ENCODE peak calls at places on chromosomes 3 and 15, in ten cellular contexts. N is uterus, M is psoas muscle, G is type B pancreatic cell, R is GM23338, P is choroid plexus epithelial cell, I is heart left ventricle, H is Calu3, Q is GM10248, B is B cell. O is an unnamed sample.

GRCh38 chr3:195197764-195198423 is 73.1 kb downstream of the XXYLT1 start:
- DNase-seq in H (peak), R (no peak), B (no peak), Q (no peak), N (peak), P (peak), I (no peak), M (no peak), G (peak), O (peak)

GRCh38 chr3:58249358-58250092 is 11.9 kb downstream of the ABHD6 start:
- DNase-seq in G (no peak), H (no peak), Q (no peak), B (no peak), M (no peak), R (peak), N (no peak), I (no peak), P (peak), O (no peak)

GRCh38 chr3:169354774-169355501 is 308.6 kb downstream of the MECOM start:
- DNase-seq in Q (no peak), G (no peak), P (no peak), B (no peak), R (peak), M (no peak), N (no peak), I (no peak), H (no peak), O (no peak)

GRCh38 chr3:72744330-72744729 is 103.9 kb downstream of the SHQ1 start:
- DNase-seq in R (no peak), M (no peak), G (no peak), H (no peak), B (no peak), I (no peak), N (no peak), Q (no peak), P (no peak), O (no peak)

GRCh38 chr15:90240856-90241255 is 6.8 kb downstream of the GDPGP1 start:
- DNase-seq in H (no peak), G (no peak), B (no peak), M (no peak), R (peak), I (no peak), P (no peak), Q (no peak), N (no peak), O (no peak)

GRCh38 chr15:79815468-79815867 is 81.3 kb downstream of the MTHFS start:
- DNase-seq in I (no peak), N (no peak), H (no peak), G (no peak), Q (no peak), R (no peak), P (no peak), B (no peak), M (no peak), O (no peak)

GRCh38 chr15:100049483-100049882 is 292.3 kb downstream of the ADAMTS17 start:
- DNase-seq in Q (no peak), G (no peak), R (no peak), N (no peak), P (no peak), I (no peak), B (no peak), M (no peak), H (no peak), O (no peak)

GRCh38 chr3:49566312-49566711 is 12.0 kb downstream of the BSN start:
- DNase-seq in G (no peak), I (no peak), R (peak), M (no peak), B (no peak), P (peak), N (no peak), H (no peak), Q (no peak), O (no peak)

GRCh38 chr15:96181873-96182301 is 148.6 kb upstream of the NR2F2 start:
- DNase-seq in B (no peak), P (peak), I (peak), G (no peak), R (no peak), H (no peak), Q (no peak), M (peak), N (peak), O (peak)

GRCh38 chr3:103218793-103219192 is 784.0 kb downstream of the ZPLD1 start:
- DNase-seq in H (no peak), N (no peak), B (no peak), R (no peak), I (no peak), G (no peak), M (no peak), Q (peak), P (peak), O (no peak)

GRCh38 chr15:69578792-69579587 is 126.4 kb downstream of the RPLP1 start:
- DNase-seq in R (no peak), H (peak), Q (no peak), B (no peak), M (peak), P (no peak), N (peak), G (no peak), I (peak), O (no peak)

GRCh38 chr3:128950223-128950938 is 43.5 kb downstream of the CFAP92 start:
- DNase-seq in B (no peak), G (peak), N (no peak), P (peak), I (peak), M (no peak), R (peak), Q (no peak), H (peak), O (no peak)

DNA sequence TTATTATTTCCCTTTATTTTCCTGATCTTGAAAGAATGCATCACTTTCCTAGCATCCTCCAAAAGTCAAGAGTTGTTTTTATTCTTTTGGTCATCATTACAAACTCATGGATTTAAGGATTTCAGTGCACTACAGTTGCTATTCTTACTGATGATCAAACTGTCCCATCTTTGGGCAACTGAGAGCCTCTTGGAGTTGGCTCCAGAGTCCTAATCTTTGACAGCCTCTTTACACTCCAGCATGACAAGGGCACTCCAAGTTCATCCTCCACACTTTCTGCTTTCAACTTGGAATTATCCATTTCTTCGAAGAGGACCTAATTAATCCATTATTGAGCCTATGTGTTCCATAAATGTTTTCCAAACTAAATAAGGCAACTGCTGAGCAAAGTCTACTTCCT is 5.7 kb downstream of the UACA start:
- DNase-seq in R (no peak), B (no peak), M (no peak), Q (no peak), P (no peak), N (no peak), G (no peak), H (no peak), I (no peak), O (no peak)
- TF ChIP-seq CTCF in R (no peak), B (no peak), M (no peak), Q (no peak), P (no peak), N (no peak), G (no peak), H (no peak), I (no peak), O (no peak)

GRCh38 chr3:37067577-37067976 is 74.3 kb downstream of the MLH1 start:
- DNase-seq in B (no peak), M (no peak), N (no peak), G (no peak), I (no peak), P (no peak), Q (no peak), R (no peak), H (no peak), O (no peak)
- TF ChIP-seq CTCF in B (no peak), M (no peak), N (no peak), G (no peak), I (no peak), P (no peak), Q (no peak), R (no peak), H (no peak), O (no peak)

GRCh38 chr3:140580746-140581145 is 97.1 kb upstream of the TRIM42 start:
- DNase-seq in B (no peak), N (no peak), G (no peak), Q (no peak), P (peak), M (no peak), I (no peak), H (no peak), R (no peak), O (no peak)

GRCh38 chr3:140584549-140584948 is 93.3 kb upstream of the TRIM42 start:
- DNase-seq in B (no peak), I (no peak), R (no peak), N (no peak), H (no peak), P (no peak), G (no peak), Q (no peak), M (no peak), O (no peak)

GRCh38 chr3:140576444-140576843 is 101.4 kb upstream of the TRIM42 start:
- DNase-seq in Q (no peak), R (no peak), N (no peak), I (no peak), B (no peak), P (no peak), M (no peak), G (no peak), H (no peak), O (no peak)

GRCh38 chr3:140577911-140578310 is 100.0 kb upstream of the TRIM42 start:
- DNase-seq in Q (no peak), B (no peak), I (no peak), P (no peak), R (no peak), G (no peak), H (no peak), N (no peak), M (no peak), O (no peak)

GRCh38 chr3:140579260-140579659 is 98.6 kb upstream of the TRIM42 start:
- DNase-seq in G (no peak), B (no peak), H (no peak), Q (no peak), M (no peak), P (no peak), R (no peak), I (no peak), N (no peak), O (no peak)
- TF ChIP-seq CTCF in G (peak), B (no peak), H (peak), Q (no peak), M (no peak), P (no peak), R (peak), I (no peak), N (no peak), O (no peak)

GRCh38 chr3:139611540-139611939 is 66.2 kb downstream of the NMNAT3 start:
- DNase-seq in N (no peak), P (no peak), I (no peak), M (no peak), Q (no peak), B (no peak), R (no peak), H (no peak), G (no peak), O (no peak)
- TF ChIP-seq CTCF in N (no peak), P (no peak), I (no peak), M (no peak), Q (no peak), B (no peak), R (no peak), H (no peak), G (no peak), O (no peak)

DNA sequence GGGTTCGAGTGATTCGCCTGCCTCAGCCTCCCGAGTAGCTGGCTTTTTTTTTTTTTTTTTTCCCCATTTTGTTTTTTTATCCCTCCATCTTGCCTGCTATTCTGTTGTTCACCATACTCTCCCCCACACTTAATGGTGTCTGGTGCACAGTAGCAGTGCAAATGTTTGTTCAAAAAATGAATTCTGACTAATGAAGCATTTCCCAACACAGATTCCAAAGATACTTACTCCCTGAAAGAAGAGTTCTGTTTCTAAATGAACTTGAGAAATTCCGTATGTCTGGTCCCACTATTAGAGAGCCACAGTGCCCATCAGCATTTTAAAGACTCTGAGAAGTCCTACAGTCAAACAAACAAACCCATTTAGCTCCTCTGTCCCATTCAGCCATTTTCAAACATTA is 9.5 kb downstream of the EDEM1 start:
- DNase-seq in N (no peak), I (no peak), Q (no peak), P (peak), R (no peak), M (no peak), B (no peak), H (no peak), G (no peak), O (peak)
- TF ChIP-seq CTCF in N (no peak), I (no peak), Q (no peak), P (no peak), R (no peak), M (no peak), B (no peak), H (no peak), G (no peak), O (no peak)

DNA sequence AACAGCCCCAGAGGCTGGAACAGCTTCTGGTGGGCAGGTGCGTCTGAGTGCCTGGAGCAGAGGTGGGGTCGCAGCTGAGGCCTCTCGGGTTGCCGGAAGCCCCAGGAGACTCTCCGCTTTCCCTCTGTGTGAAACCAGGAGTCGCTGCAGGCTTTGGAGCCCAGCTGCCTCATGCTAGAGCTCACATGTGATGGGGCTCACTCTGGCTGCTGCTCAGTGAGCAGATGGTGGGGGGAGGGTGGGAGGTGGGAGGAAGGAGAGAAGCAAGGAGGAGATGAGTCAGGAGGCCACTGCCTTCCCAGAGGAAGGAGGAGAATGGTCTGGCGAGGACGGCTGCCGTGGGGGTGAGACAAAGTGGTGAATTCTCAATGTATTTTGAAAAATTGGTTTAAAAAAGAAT is 290.1 kb upstream of the CHRNA7 start:
- DNase-seq in B (no peak), M (no peak), R (peak), N (no peak), I (no peak), H (no peak), G (no peak), Q (no peak), P (no peak), O (no peak)
- TF ChIP-seq CTCF in B (no peak), M (no peak), R (no peak), N (no peak), I (no peak), H (no peak), G (no peak), Q (no peak), P (no peak), O (no peak)

GRCh38 chr3:47086071-47086470 is 77.8 kb downstream of the SETD2 start:
- DNase-seq in G (no peak), I (no peak), B (no peak), Q (no peak), R (no peak), N (no peak), H (no peak), P (no peak), M (no peak), O (no peak)

GRCh38 chr3:47083786-47084185 is 80.1 kb downstream of the SETD2 start:
- DNase-seq in I (no peak), B (peak), H (no peak), R (no peak), P (no peak), G (no peak), N (no peak), Q (peak), M (no peak), O (no peak)

GRCh38 chr3:47079432-47079831 is 84.5 kb downstream of the SETD2 start:
- DNase-seq in G (no peak), H (no peak), Q (no peak), P (no peak), M (no peak), B (no peak), N (no peak), I (no peak), R (no peak), O (no peak)

GRCh38 chr3:47082519-47082918 is 81.4 kb downstream of the SETD2 start:
- DNase-seq in H (no peak), P (peak), Q (peak), N (no peak), I (no peak), M (no peak), G (no peak), R (no peak), B (no peak), O (peak)
- TF ChIP-seq CTCF in H (no peak), P (no peak), Q (no peak), N (no peak), I (no peak), M (no peak), G (no peak), R (no peak), B (no peak), O (no peak)

DNA sequence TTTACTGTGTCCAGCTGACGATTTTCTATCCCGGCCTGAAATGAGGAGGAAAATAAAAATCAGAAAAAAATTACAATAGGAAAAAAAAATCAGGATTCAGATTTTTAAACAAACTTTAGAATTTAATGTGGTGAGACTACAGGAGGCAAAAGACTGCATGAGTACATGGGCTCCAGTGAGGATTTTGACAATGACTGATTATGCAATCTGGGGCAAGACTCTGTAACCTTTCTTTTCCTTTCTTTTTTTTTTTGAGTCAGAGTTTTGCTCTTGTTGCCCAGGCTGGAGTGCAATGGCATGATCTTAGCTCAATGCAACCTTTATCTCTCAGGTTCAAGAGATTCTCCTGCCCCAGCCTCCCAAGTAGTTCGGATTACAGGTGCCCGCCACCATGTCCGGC is 29.9 kb downstream of the SPG11 start:
- DNase-seq in N (no peak), H (no peak), Q (no peak), M (no peak), I (no peak), R (no peak), P (peak), B (no peak), G (no peak), O (no peak)
- TF ChIP-seq CTCF in N (no peak), H (no peak), Q (no peak), M (no peak), I (no peak), R (no peak), P (no peak), B (no peak), G (no peak), O (no peak)

GRCh38 chr3:177905173-177905894 is 630.9 kb upstream of the KCNMB2 start:
- DNase-seq in Q (no peak), I (no peak), M (no peak), H (no peak), N (no peak), R (no peak), G (no peak), P (peak), B (no peak), O (peak)

GRCh38 chr3:177898185-177898584 is 638.1 kb upstream of the KCNMB2 start:
- DNase-seq in P (no peak), M (no peak), H (no peak), B (no peak), Q (no peak), R (no peak), G (no peak), N (no peak), I (no peak), O (no peak)

GRCh38 chr3:177894021-177894690 is 642.1 kb upstream of the KCNMB2 start:
- DNase-seq in P (no peak), N (no peak), M (no peak), G (no peak), R (no peak), B (no peak), Q (no peak), I (no peak), H (no peak), O (no peak)

GRCh38 chr3:177904661-177905060 is 631.6 kb upstream of the KCNMB2 start:
- DNase-seq in N (no peak), P (peak), R (no peak), G (no peak), B (no peak), Q (no peak), M (no peak), I (no peak), H (no peak), O (no peak)

GRCh38 chr3:177899275-177900067 is 636.8 kb upstream of the KCNMB2 start:
- DNase-seq in Q (no peak), I (no peak), B (no peak), P (no peak), G (no peak), R (no peak), N (no peak), M (no peak), H (no peak), O (no peak)
- TF ChIP-seq CTCF in Q (no peak), I (no peak), B (no peak), P (no peak), G (no peak), R (peak), N (no peak), M (no peak), H (no peak), O (no peak)

GRCh38 chr3:24067483-24067882 is 122.4 kb downstream of the NR1D2 start:
- DNase-seq in Q (no peak), H (no peak), P (peak), B (no peak), R (no peak), I (no peak), N (no peak), M (no peak), G (no peak), O (no peak)

GRCh38 chr3:24072193-24072592 is 127.1 kb downstream of the NR1D2 start:
- DNase-seq in I (no peak), M (no peak), R (no peak), Q (no peak), P (no peak), H (no peak), N (no peak), G (no peak), B (no peak), O (no peak)

DNA sequence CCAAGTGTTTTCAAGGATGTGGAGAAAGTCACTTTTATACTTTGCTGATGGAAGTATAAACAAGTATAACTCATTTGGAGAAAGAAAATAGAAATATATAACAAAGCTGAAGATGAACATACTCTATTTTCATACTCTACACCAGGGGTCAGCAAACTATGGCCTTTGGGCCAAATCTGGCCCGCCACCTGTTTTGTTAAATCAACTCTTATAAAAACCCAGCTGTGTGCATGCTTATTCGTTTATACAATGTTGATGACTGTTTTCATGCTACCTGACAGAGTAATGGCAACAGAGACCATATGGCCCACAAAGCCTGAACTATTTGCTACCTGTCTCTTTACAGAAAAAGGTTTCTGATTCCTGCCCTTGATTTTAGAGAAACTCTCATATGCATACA is 124.0 kb downstream of the NR1D2 start:
- DNase-seq in N (no peak), H (peak), M (no peak), I (peak), R (peak), Q (no peak), B (no peak), G (no peak), P (no peak), O (no peak)
- TF ChIP-seq CTCF in N (peak), H (no peak), M (peak), I (peak), R (peak), Q (no peak), B (no peak), G (peak), P (peak), O (no peak)

O was measured in AG04449.